ENCODE peak calls at places on chromosome 1, in six cellular contexts. N is body of pancreas, O is dorsolateral prefrontal cortex, L is tibial nerve, G is BE2C, J is lower leg skin. F is an unnamed sample.
A peak's percentile ranks its signal among the peaks of the same experiment; 100 is the strongest.

GRCh38 chr1:225962440-225962975 is 21.5 kb upstream of the LEFTY2 start:
- DNase-seq in L (no peak), N (peak; percentile 66), G (peak; percentile 74), J (no peak), O (no peak), F (no peak)

GRCh38 chr1:37945743-37946702 is 830 bp downstream of the INPP5B start:
- DNase-seq in J (peak; percentile 63), O (peak; percentile 52), L (peak; percentile 43), N (peak; percentile 53), G (no peak), F (peak; percentile 93)

GRCh38 chr1:157551694-157552693 is at the start of gene FCRL5:
- DNase-seq in J (no peak), O (no peak), N (no peak), G (no peak), L (no peak), F (no peak)

GRCh38 chr1:218679391-218679790 is 334.3 kb downstream of the TGFB2 start:
- DNase-seq in O (no peak), L (no peak), N (no peak), J (no peak), G (no peak), F (no peak)

GRCh38 chr1:153795325-153795837 is 20.2 kb downstream of the SLC27A3 start:
- DNase-seq in J (no peak), L (no peak), N (no peak), O (no peak), G (no peak), F (no peak)

GRCh38 chr1:80054129-80054528 is 1047.6 kb upstream of the ADGRL4 start:
- DNase-seq in L (no peak), N (no peak), O (no peak), J (no peak), G (no peak), F (no peak)

GRCh38 chr1:13809461-13810159 is 109.6 kb downstream of the PRDM2 start:
- DNase-seq in G (no peak), L (no peak), J (no peak), N (no peak), O (no peak), F (no peak)

GRCh38 chr1:84462118-84462517 is 16.9 kb upstream of the RPF1 start:
- DNase-seq in J (no peak), O (no peak), L (no peak), G (no peak), N (no peak), F (no peak)

GRCh38 chr1:180213401-180214177 is 16.5 kb upstream of the LHX4 start:
- DNase-seq in N (no peak), O (no peak), G (no peak), J (no peak), L (no peak), F (no peak)
- TF ChIP-seq CTCF in N (no peak), O (no peak), G (no peak), J (no peak), L (no peak), F (no peak)

GRCh38 chr1:183554577-183554976 is 35.7 kb downstream of the NCF2 start:
- DNase-seq in O (no peak), L (no peak), J (no peak), G (no peak), N (no peak), F (no peak)

GRCh38 chr1:183548136-183548535 is 42.1 kb downstream of the NCF2 start:
- DNase-seq in G (no peak), O (no peak), L (no peak), N (no peak), J (no peak), F (no peak)

GRCh38 chr1:183553769-183554168 is 36.5 kb downstream of the NCF2 start:
- DNase-seq in N (no peak), J (no peak), G (no peak), O (no peak), L (no peak), F (no peak)

GRCh38 chr1:183550915-183551314 is 39.3 kb downstream of the NCF2 start:
- DNase-seq in G (peak; percentile 49), L (no peak), O (no peak), J (no peak), N (no peak), F (no peak)

GRCh38 chr1:183551924-183552323 is 38.3 kb downstream of the NCF2 start:
- DNase-seq in L (no peak), G (no peak), J (no peak), O (no peak), N (no peak), F (no peak)
- TF ChIP-seq CTCF in L (no peak), G (no peak), J (no peak), O (no peak), N (no peak), F (no peak)

DNA sequence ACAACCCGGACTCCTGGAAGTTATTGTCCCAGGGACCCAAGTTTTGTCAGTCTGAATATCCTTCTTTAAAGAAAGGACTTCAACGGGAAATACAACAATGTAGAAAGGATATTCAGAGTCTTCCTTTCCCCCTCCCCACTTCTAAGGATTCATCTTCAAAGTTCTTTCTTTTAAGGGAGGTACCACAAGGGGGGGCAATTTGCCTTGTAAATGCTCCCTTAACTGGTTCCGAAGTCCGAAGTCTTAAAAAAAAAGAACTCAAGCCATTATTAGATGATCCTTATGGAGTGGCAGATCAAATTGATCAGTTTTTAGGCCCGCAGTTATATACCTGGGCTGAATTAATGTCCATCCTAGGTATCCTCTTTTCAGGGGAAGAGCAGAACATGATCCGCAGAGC is 47.0 kb downstream of the SERINC2 start:
- DNase-seq in L (no peak), O (no peak), N (no peak), J (no peak), G (no peak), F (no peak)
- TF ChIP-seq CTCF in L (no peak), O (no peak), N (peak; percentile 9), J (no peak), G (peak; percentile 43), F (peak; percentile 21)

DNA sequence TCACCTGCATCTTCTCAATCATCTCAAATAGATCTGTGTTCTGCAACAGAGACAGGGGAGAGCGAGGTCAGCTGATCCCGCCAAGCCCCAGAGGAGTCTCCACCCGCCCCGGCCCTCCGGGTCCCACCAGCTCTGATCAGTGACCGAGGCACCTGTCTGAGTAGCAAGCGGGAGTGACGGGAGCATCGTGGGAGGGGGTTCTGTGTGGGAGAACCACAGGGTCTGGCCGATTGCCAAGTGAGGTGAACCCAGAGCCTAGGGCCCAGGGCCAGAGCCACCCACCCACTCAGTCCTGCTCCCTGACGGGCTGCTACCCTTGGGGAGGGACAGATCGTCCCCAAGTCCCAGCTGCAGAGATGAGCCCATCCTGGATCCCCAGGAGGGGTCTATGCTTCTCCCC is 49.1 kb downstream of the RAP1GAP start:
- DNase-seq in G (no peak), N (no peak), J (no peak), O (no peak), L (no peak), F (no peak)
- TF ChIP-seq CTCF in G (no peak), N (no peak), J (no peak), O (no peak), L (no peak), F (no peak)

DNA sequence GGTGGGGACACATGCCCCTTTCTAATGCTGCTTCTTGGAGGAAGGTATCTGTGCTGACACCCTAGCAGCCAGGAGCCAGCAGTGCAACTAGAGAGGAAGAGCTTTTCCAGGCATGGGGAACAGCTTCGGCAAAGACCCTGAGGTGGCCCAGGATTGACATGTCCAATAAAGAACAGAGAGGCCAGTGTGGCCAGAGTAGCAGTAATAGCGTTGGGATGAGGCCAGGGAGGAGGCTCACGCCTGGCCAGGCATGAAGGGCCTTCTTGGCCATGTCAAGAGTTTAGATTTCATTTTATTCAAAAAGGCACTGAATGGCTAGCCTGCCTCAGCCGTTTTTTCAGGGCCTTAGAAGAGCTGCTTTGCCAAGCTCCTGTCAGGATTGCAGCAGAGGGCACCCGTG is 16.3 kb upstream of the ADAMTSL4 start:
- DNase-seq in N (no peak), J (no peak), G (no peak), L (no peak), O (no peak), F (no peak)
- TF ChIP-seq CTCF in N (no peak), J (no peak), G (no peak), L (no peak), O (no peak), F (peak; percentile 35)

DNA sequence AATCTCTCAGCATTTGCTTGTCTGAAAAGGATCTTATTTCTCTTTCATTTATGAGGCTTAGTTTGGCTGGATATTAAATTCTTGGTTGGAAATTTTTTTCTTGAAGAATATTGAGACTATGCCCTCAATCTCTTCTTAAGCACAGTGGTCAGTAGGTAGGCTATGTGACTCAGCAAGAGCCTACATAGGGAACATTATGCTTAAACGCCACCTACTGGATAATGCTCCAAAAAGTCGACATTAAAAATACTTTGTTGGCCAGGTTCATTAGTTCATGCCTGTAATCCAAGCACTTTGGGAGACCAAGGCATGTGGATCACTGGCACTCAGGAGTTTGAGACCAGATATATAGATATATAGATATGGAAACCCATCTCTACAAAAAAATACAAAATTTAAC is 678.0 kb upstream of the USP24 start:
- DNase-seq in L (no peak), O (no peak), J (no peak), G (no peak), N (no peak), F (no peak)
- TF ChIP-seq CTCF in L (no peak), O (no peak), J (no peak), G (peak; percentile 25), N (peak; percentile 38), F (no peak)

DNA sequence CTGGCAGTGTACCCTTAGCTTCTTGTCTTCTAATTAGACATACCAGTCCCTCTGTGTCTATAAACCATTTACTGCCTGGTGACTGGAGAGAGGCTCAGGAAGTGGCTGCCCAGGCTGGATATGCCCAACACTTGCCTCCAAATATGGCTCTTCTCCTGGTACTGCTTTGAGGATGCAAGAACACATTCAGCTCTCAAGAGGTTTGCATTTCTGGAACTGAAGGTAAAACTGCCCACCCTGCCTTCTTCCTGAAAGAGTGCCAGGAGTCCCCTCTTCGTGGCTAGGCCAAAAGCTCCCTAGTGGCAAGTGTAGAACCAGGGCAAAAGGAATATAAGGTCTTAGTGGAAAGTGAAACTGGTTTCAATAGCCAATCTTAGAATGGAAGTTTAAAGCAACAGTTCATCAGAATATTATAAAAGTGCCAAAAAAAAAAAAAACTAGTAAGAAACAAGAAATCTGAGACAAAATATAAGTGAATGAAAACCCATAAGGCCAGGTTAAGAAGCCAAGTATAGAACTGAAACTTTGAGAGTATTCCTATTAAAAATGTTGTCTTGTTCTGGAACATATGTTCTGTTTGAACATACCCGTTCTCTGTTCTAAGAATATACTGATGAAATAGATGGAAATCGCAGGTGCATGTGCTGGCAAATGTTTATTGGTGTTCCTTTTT is 77.2 kb upstream of the CTTNBP2NL start:
- DNase-seq in L (no peak), G (no peak), N (no peak), J (no peak), O (no peak), F (no peak)
- TF ChIP-seq CTCF in L (no peak), G (no peak), N (no peak), J (no peak), O (no peak), F (no peak)